ENCODE peak calls at places on chromosomes 11 and 22, in eight cellular contexts. E is fibroblast of pulmonary artery, X is foreskin fibroblast, N is cardiac fibroblast, K is cardiac muscle cell, Z is brain microvascular endothelial cell, V is NB4, W is right lobe of liver. D is an unnamed sample.

GRCh38 chr11:40289370-40289769 is 1170.1 kb downstream of the LRRC4C start:
- DNase-seq in E (no peak), X (no peak), N (no peak), K (no peak), Z (no peak), V (no peak), W (no peak), D (no peak)

GRCh38 chr22:24108073-24108472 is 73.2 kb upstream of the SUSD2 start:
- DNase-seq in E (no peak), X (no peak), N (no peak), K (no peak), Z (no peak), V (peak), W (no peak), D (no peak)

GRCh38 chr11:19498986-19499669 is 213.5 kb upstream of the NAV2 start:
- DNase-seq in E (peak), X (peak), N (peak), K (no peak), Z (peak), V (no peak), W (no peak), D (no peak)

GRCh38 chr11:119335655-119336543 is 1.6 kb downstream of the RNF26 start:
- DNase-seq in E (no peak), X (no peak), N (no peak), K (no peak), Z (no peak), V (no peak), W (peak), D (no peak)

GRCh38 chr11:13962562-13963168 is at the start of gene SPON1:
- DNase-seq in E (peak), X (peak), N (no peak), K (peak), Z (no peak), V (no peak), W (no peak), D (no peak)

GRCh38 chr11:65187971-65188461 is 6.3 kb downstream of the CAPN1 start:
- DNase-seq in E (no peak), X (no peak), N (no peak), K (no peak), Z (no peak), V (no peak), W (peak), D (no peak)

GRCh38 chr11:11243790-11244469 is 109.1 kb downstream of the CSNK2A3 start:
- DNase-seq in E (peak), X (no peak), N (peak), K (peak), Z (peak), V (peak), W (no peak), D (no peak)

GRCh38 chr11:128151338-128151737 is 436.0 kb downstream of the ETS1 start:
- DNase-seq in E (no peak), X (no peak), N (no peak), K (no peak), Z (no peak), V (no peak), W (no peak), D (no peak)

GRCh38 chr22:43390166-43390565 is 21.6 kb upstream of the MPPED1 start:
- DNase-seq in E (no peak), X (no peak), N (no peak), K (no peak), Z (no peak), V (no peak), W (no peak), D (no peak)

GRCh38 chr11:102309621-102310541 is 7.4 kb upstream of the BIRC3 start:
- DNase-seq in E (no peak), X (no peak), N (no peak), K (no peak), Z (no peak), V (peak), W (no peak), D (no peak)

GRCh38 chr11:44979536-44980399 is 29.1 kb upstream of the TP53I11 start:
- DNase-seq in E (peak), X (no peak), N (peak), K (no peak), Z (no peak), V (no peak), W (peak), D (no peak)

GRCh38 chr11:35257287-35257686 is 118.3 kb downstream of the CD44 start:
- DNase-seq in E (no peak), X (no peak), N (no peak), K (no peak), Z (no peak), V (no peak), W (no peak), D (no peak)

GRCh38 chr22:45296628-45297297 is 12.0 kb downstream of the UPK3A start:
- DNase-seq in E (no peak), X (no peak), N (no peak), K (no peak), Z (no peak), V (peak), W (no peak), D (no peak)

GRCh38 chr11:108370990-108371389 is 96.3 kb downstream of the C11orf65 start:
- DNase-seq in E (no peak), X (no peak), N (no peak), K (no peak), Z (no peak), V (no peak), W (no peak), D (no peak)

GRCh38 chr11:113282898-113283297 is 31.5 kb upstream of the TTC12 start:
- DNase-seq in E (no peak), X (no peak), N (no peak), K (no peak), Z (no peak), V (no peak), W (no peak), D (no peak)

GRCh38 chr11:104105155-104105554 is 58.8 kb downstream of the PDGFD start:
- DNase-seq in E (no peak), X (peak), N (no peak), K (no peak), Z (no peak), V (no peak), W (no peak), D (no peak)

GRCh38 chr11:75894036-75894585 is 79.1 kb downstream of the UVRAG start:
- DNase-seq in E (no peak), X (no peak), N (no peak), K (no peak), Z (no peak), V (no peak), W (no peak), D (no peak)

GRCh38 chr22:24224468-24224867 is 20.4 kb downstream of the GGT5 start:
- DNase-seq in E (no peak), X (no peak), N (no peak), K (no peak), Z (no peak), V (no peak), W (no peak), D (no peak)

GRCh38 chr22:23119492-23120414 is 22.0 kb downstream of the RSPH14 start:
- DNase-seq in E (no peak), X (no peak), N (no peak), K (no peak), Z (peak), V (no peak), W (no peak), D (no peak)

GRCh38 chr11:8327761-8328192 is 64.1 kb upstream of the LMO1 start:
- DNase-seq in E (no peak), X (no peak), N (no peak), K (no peak), Z (no peak), V (peak), W (no peak), D (no peak)

GRCh38 chr11:57568330-57568766 is 876 bp upstream of the UBE2L6 start:
- DNase-seq in E (peak), X (peak), N (peak), K (no peak), Z (peak), V (no peak), W (no peak), D (no peak)

GRCh38 chr11:5596611-5597201 is at the start of gene TRIM6:
- DNase-seq in E (peak), X (no peak), N (peak), K (peak), Z (peak), V (peak), W (peak), D (no peak)

GRCh38 chr11:120310875-120311274 is 14.2 kb upstream of the TLCD5 start:
- DNase-seq in E (no peak), X (no peak), N (no peak), K (peak), Z (no peak), V (no peak), W (no peak), D (no peak)

GRCh38 chr22:29831958-29832357 is 6.1 kb downstream of the ASCC2 start:
- DNase-seq in E (no peak), X (no peak), N (no peak), K (no peak), Z (no peak), V (no peak), W (no peak), D (no peak)

GRCh38 chr11:26127336-26127735 is 204.6 kb upstream of the ANO3 start:
- DNase-seq in E (no peak), X (peak), N (no peak), K (no peak), Z (no peak), V (no peak), W (no peak), D (no peak)

GRCh38 chr11:78140392-78141077 is 1.1 kb upstream of the ALG8 start:
- DNase-seq in E (no peak), X (no peak), N (no peak), K (no peak), Z (no peak), V (peak), W (no peak), D (no peak)

GRCh38 chr22:36998620-36999351 is 20.5 kb downstream of the TST start:
- DNase-seq in E (no peak), X (peak), N (peak), K (no peak), Z (no peak), V (no peak), W (no peak), D (no peak)

GRCh38 chr22:24803064-24803542 is 2.9 kb upstream of the SGSM1 start:
- DNase-seq in E (peak), X (peak), N (peak), K (peak), Z (peak), V (peak), W (peak), D (peak)

GRCh38 chr22:26199665-26200064 is 30.4 kb downstream of the SEZ6L start:
- DNase-seq in E (no peak), X (no peak), N (no peak), K (no peak), Z (no peak), V (peak), W (no peak), D (no peak)

GRCh38 chr11:76782526-76783293 is 446 bp upstream of the TSKU start:
- DNase-seq in E (peak), X (peak), N (peak), K (peak), Z (peak), V (peak), W (peak), D (peak)

GRCh38 chr11:119764108-119764874 is 35.3 kb upstream of the NECTIN1 start:
- DNase-seq in E (no peak), X (peak), N (no peak), K (peak), Z (peak), V (no peak), W (peak), D (peak)

GRCh38 chr22:17628304-17629166 is at the start of gene ATP6V1E1:
- DNase-seq in E (peak), X (peak), N (peak), K (peak), Z (peak), V (peak), W (peak), D (peak)

GRCh38 chr22:17631076-17631565 is 2.6 kb upstream of the ATP6V1E1 start:
- DNase-seq in E (no peak), X (no peak), N (no peak), K (no peak), Z (no peak), V (no peak), W (no peak), D (no peak)

GRCh38 chr22:17629646-17630045 is 1.1 kb upstream of the ATP6V1E1 start:
- DNase-seq in E (no peak), X (no peak), N (no peak), K (no peak), Z (no peak), V (peak), W (no peak), D (no peak)

GRCh38 chr22:17627961-17628303 is 617 bp downstream of the ATP6V1E1 start:
- DNase-seq in E (no peak), X (no peak), N (no peak), K (no peak), Z (no peak), V (no peak), W (no peak), D (no peak)

DNA sequence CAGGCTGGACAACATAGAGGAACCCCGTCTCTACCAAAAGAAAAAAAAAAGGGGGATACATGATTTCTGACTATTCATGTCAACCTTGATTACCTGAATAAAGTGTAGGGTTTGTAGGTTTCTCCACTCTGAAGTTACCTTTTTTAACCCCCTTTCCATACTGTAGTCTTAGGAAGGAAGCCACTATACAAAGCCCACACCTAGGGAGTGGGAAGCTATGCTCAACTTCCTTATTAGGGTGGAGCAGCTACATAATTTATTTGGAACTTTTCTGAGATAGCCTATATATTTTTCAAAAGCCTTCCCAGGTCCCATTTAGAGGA is 579 bp upstream of the ATP6V1E1 start:
- DNase-seq in E (no peak), X (no peak), N (no peak), K (no peak), Z (no peak), V (no peak), W (no peak), D (no peak)
- H3K4me3 ChIP-seq in E (peak), X (peak), N (peak), K (peak), Z (peak), V (peak), W (peak), D (peak)

DNA sequence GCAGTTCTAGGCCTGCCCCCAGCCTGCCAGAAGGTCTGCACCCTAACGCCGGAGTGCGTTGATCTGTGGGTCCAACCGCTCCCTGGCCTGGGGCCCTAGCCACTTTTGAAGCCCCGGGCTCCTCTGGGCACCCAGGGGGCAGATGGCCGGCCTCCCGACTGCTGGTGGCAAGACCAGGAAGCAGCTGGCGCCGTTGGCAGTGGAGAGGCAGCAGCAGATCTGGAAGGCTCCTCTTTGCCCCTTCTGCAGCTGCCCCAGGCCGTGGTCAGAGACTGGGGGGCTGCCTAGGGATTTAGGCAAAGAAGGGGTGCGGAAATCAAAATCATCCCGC is 445 bp upstream of the VWCE start:
- DNase-seq in E (no peak), X (no peak), N (no peak), K (no peak), Z (no peak), V (no peak), W (peak), D (no peak)
- H3K4me3 ChIP-seq in E (peak), X (peak), N (peak), K (peak), Z (no peak), V (no peak), W (peak), D (no peak)

GRCh38 chr11:118290923-118291322 is 13.6 kb upstream of the CD3E start:
- DNase-seq in E (peak), X (no peak), N (peak), K (peak), Z (no peak), V (peak), W (peak), D (no peak)
- H3K4me3 ChIP-seq in E (no peak), X (no peak), N (no peak), K (no peak), Z (no peak), V (no peak), W (no peak), D (no peak)

GRCh38 chr11:27696961-27697360 is 3.3 kb downstream of the BDNF start:
- DNase-seq in E (no peak), X (no peak), N (peak), K (no peak), Z (no peak), V (no peak), W (no peak), D (no peak)
- H3K4me3 ChIP-seq in E (peak), X (peak), N (no peak), K (no peak), Z (peak), V (no peak), W (no peak), D (peak)

DNA sequence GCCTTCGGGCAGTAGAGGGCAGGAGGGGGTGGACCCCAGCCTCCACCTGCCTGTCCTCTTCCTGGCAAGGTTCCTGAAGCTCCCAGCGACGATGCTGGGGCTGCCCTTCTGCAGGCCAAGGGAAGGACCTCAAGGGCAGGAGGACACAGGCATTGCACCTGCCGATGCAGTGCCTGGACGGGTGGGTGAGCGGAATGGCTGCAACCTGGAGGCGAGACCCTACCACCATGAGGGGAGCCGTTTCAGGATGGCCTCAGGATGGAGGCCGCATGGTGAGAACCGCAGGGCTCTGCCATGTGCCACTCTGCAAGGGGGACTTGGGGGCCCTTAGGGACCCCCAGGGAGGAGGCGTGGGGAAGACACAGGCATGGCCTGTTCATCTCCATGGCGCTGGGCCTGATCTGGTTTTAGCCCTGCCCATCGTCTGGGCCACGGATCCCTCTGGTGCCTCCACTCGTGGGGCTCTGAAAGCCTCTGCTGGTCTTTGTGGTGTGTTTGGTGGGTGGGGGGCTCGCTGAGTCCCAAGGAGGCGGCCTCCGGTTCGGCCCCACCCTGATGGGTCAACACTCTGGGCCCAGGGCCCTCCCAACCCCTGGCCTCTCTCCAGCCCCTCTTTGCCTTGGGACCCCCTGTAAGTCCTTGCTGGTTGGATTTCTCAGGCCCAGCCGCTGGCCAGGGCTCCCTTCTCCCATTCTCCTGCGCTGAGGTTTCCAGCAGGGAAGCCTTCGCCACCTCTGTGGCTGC is 1.3 kb upstream of the LSP1 start:
- DNase-seq in E (no peak), X (no peak), N (no peak), K (no peak), Z (no peak), V (no peak), W (no peak), D (no peak)
- H3K4me3 ChIP-seq in E (no peak), X (no peak), N (no peak), K (no peak), Z (no peak), V (no peak), W (no peak), D (no peak)

D was measured in astrocyte of the cerebellum.